ENCODE peak calls at places on chromosome 10, in nine cellular contexts. A is astrocyte of the spinal cord, S is BE2C, N is colonic mucosa, V is neural progenitor cell, T is left ventricle myocardium inferior, Y is SK-N-SH, U is choroid plexus epithelial cell, G is A549. E is an unnamed sample.

GRCh38 chr10:80603516-80603915 is 65.8 kb downstream of the SH2D4B start:
- DNase-seq in U (no peak), G (no peak), T (no peak), S (no peak), Y (no peak), V (no peak), N (no peak), A (no peak), E (no peak)

GRCh38 chr10:339038-339391 is 203.8 kb downstream of the ZMYND11 start:
- DNase-seq in V (no peak), T (no peak), U (no peak), A (peak; percentile 17), N (no peak), S (no peak), Y (no peak), G (no peak), E (no peak)

GRCh38 chr10:132904169-132904813 is 38.1 kb downstream of the CFAP46 start:
- DNase-seq in Y (peak; percentile 90), A (peak; percentile 14), T (peak; percentile 14), V (peak; percentile 63), N (no peak), S (peak; percentile 65), U (peak; percentile 41), G (peak; percentile 46), E (no peak)

GRCh38 chr10:80382989-80383388 is 25.4 kb upstream of the PRXL2A start:
- DNase-seq in Y (peak; percentile 68), N (peak; percentile 40), G (peak; percentile 46), U (peak; percentile 66), S (peak; percentile 25), V (peak; percentile 69), A (peak; percentile 40), T (no peak), E (peak; percentile 14)

GRCh38 chr10:113958631-113959382 is 84.9 kb upstream of the ADRB1 start:
- DNase-seq in A (peak; percentile 92), T (no peak), G (peak; percentile 90), V (no peak), U (peak; percentile 95), N (peak; percentile 76), Y (no peak), S (no peak), E (peak; percentile 89)

GRCh38 chr10:126216221-126216701 is 172.0 kb downstream of the ADAM12 start:
- DNase-seq in U (peak; percentile 54), S (no peak), A (peak; percentile 60), Y (no peak), G (no peak), T (no peak), V (no peak), N (no peak), E (no peak)

GRCh38 chr10:122162566-122163181 is 108.4 kb upstream of the BTBD16 start:
- DNase-seq in S (peak; percentile 57), N (no peak), A (no peak), V (no peak), T (no peak), G (no peak), U (no peak), Y (peak; percentile 71), E (no peak)

GRCh38 chr10:33799281-33799943 is 464.9 kb upstream of the NRP1 start:
- DNase-seq in U (no peak), Y (no peak), T (no peak), S (no peak), A (no peak), V (no peak), N (no peak), G (peak; percentile 53), E (no peak)

GRCh38 chr10:49610015-49610734 is at the start of gene SLC18A3:
- DNase-seq in V (peak; percentile 71), G (no peak), S (peak; percentile 80), A (no peak), Y (peak; percentile 95), U (no peak), T (no peak), N (no peak), E (no peak)

GRCh38 chr10:119333146-119333792 is 125.9 kb downstream of the GRK5 start:
- DNase-seq in U (peak; percentile 40), G (no peak), V (no peak), A (peak; percentile 61), S (no peak), T (no peak), N (no peak), Y (no peak), E (peak; percentile 53)

GRCh38 chr10:52952391-52953079 is 180.0 kb upstream of the MBL2 start:
- DNase-seq in U (peak; percentile 9), G (no peak), T (no peak), Y (no peak), V (no peak), S (no peak), A (peak; percentile 5), N (no peak), E (no peak)

GRCh38 chr10:133242611-133243356 is 5.1 kb downstream of the VENTX start:
- DNase-seq in A (no peak), Y (no peak), S (no peak), N (no peak), G (no peak), V (no peak), U (peak; percentile 17), T (no peak), E (no peak)

DNA sequence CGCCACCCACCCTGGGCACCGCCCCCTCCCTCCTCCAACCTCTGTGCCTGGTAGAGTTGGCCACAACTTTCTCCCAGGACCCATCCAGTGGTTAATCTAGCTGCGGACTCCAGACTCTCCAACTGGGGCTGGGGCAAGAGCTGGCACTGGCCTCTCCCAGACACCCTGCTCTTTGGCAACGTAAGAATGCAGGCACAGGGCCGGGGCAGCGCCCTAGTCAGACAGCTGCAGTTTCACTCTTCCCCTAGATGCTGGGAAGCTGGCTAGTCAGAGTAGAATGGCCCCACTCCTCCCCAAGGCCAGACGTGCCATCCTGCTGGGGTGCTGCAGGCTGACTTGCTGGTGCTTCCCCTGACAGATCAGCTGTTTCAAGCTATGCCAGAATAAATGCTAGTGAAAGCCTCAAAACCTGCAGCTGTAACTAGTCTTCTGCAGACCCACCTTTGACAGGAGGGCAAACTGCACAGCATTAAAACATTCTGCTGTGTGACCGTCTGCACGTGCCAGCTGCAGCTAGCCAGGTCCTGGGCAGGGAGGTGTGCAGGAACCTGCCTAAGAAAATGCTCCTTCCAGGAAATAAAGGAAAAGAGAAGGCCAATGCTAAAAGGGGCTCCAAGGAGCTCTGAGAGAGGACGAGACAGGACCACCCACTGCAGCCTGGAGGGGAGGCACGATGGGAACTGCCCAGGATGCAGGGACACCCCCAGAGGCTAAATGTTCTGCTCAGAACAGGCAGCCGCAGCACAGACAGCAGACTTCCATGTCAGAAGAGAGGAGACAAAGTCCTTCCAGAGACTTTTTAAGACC is 21.9 kb downstream of the HSPA12A start:
- DNase-seq in U (no peak), A (no peak), N (peak; percentile 29), S (no peak), T (no peak), V (peak; percentile 40), Y (no peak), G (no peak), E (no peak)
- H3K4me3 ChIP-seq in U (no peak overlapping the region), A (no peak overlapping the region), N (no peak overlapping the region), S (no peak overlapping the region), T (no peak overlapping the region), V (no peak overlapping the region), Y (no peak overlapping the region), G (no peak overlapping the region), E (no peak overlapping the region)

GRCh38 chr10:93142534-93142933 is 68.8 kb downstream of the CYP26A1 start:
- DNase-seq in T (no peak), S (peak; percentile 12), Y (no peak), U (no peak), A (no peak), G (no peak), V (no peak), N (no peak), E (no peak)
- TF ChIP-seq CTCF in T (no peak), S (peak; percentile 36), Y (no peak), U (peak; percentile 10), A (no peak), G (no peak), V (peak; percentile 7), N (no peak), E (no peak)

GRCh38 chr10:131496351-131497052 is 185.0 kb upstream of the TCERG1L start:
- DNase-seq in Y (no peak), T (no peak), N (no peak), U (no peak), A (no peak), G (no peak), V (peak; percentile 40), S (no peak), E (no peak)
- H3K4me3 ChIP-seq in Y (no peak overlapping the region), T (no peak overlapping the region), N (no peak overlapping the region), U (no peak overlapping the region), A (no peak overlapping the region), G (no peak overlapping the region), V (no peak overlapping the region), S (no peak overlapping the region), E (no peak overlapping the region)

GRCh38 chr10:69636273-69636575 is 6.2 kb downstream of the FAM241B start:
- DNase-seq in Y (no peak), N (no peak), G (no peak), S (no peak), V (no peak), A (no peak), U (no peak), T (no peak), E (no peak)

GRCh38 chr10:69634759-69635425 is 4.8 kb downstream of the FAM241B start:
- DNase-seq in A (no peak), N (no peak), V (no peak), T (no peak), S (no peak), G (no peak), Y (no peak), U (no peak), E (no peak)

GRCh38 chr10:69638642-69639041 is 8.6 kb downstream of the FAM241B start:
- DNase-seq in V (no peak), A (no peak), Y (no peak), U (no peak), N (no peak), S (no peak), T (no peak), G (no peak), E (no peak)

GRCh38 chr10:69635428-69636272 is 5.6 kb downstream of the FAM241B start:
- DNase-seq in S (no peak), A (no peak), T (no peak), G (no peak), Y (no peak), N (no peak), U (no peak), V (no peak), E (no peak)

GRCh38 chr10:69636626-69637550 is 6.8 kb downstream of the FAM241B start:
- DNase-seq in N (peak; percentile 36), U (peak; percentile 13), V (peak; percentile 53), G (peak; percentile 48), S (no peak), Y (no peak), A (no peak), T (no peak), E (no peak)
- TF ChIP-seq CTCF in N (no peak), U (peak; percentile 39), V (peak; percentile 52), G (peak; percentile 45), S (peak; percentile 39), Y (peak; percentile 36), A (peak; percentile 34), T (peak; percentile 53), E (peak; percentile 53)

E was measured in kidney epithelial cell.